ENCODE peak calls at places on chromosomes 11 and 22, in ten cellular contexts. C is tibial nerve; Y is A172; S is stimulated activated CD4-positive, alpha-beta T cell treated with anti-CD3 and anti-CD28 coated beads, Interleukin-12 subunit alpha, Interleukin-12 subunit beta, amount 100 ng/mL, for 4 hours; P is activated CD8-positive, alpha-beta memory T cell treated with anti-CD3 and anti-CD28 coated beads for 24 hours; O is germinal center; F is CD4-positive, alpha-beta T cell; H is HCEC 1CT; X is cardiac fibroblast; V is kidney tubule cell. T is an unnamed sample.

GRCh38 chr22:39664485-39665200 is 94.1 kb downstream of the CACNA1I start:
- DNase-seq in V (no peak), X (no peak), O (peak; percentile 42), C (no peak), P (peak; percentile 65), H (no peak), F (peak; percentile 28), Y (no peak), S (peak; percentile 34), T (peak; percentile 28)

GRCh38 chr11:2687223-2687530 is 12.6 kb downstream of the KCNQ1OT1 start:
- DNase-seq in V (no peak), H (no peak), X (no peak), P (no peak), S (no peak), O (no peak), C (no peak), Y (no peak), F (no peak), T (peak; percentile 9)

GRCh38 chr11:124892750-124893454 is 4.8 kb downstream of the ROBO4 start:
- DNase-seq in P (no peak), C (no peak), V (no peak), H (no peak), S (no peak), Y (no peak), O (no peak), X (no peak), F (no peak), T (no peak)

GRCh38 chr11:37973926-37974325 is 1375.9 kb upstream of the RAG2 start:
- DNase-seq in X (peak; percentile 61), Y (no peak), H (no peak), P (no peak), V (peak; percentile 88), F (no peak), S (no peak), O (no peak), C (no peak), T (no peak)

GRCh38 chr11:116101737-116102275 is 597.6 kb upstream of the CADM1 start:
- DNase-seq in P (no peak), H (no peak), X (no peak), F (no peak), C (no peak), S (no peak), Y (no peak), O (no peak), V (no peak), T (no peak)

GRCh38 chr11:98227266-98227665 is 793.5 kb upstream of the CNTN5 start:
- DNase-seq in C (no peak), Y (no peak), V (no peak), S (no peak), X (peak; percentile 55), P (no peak), H (no peak), F (no peak), O (no peak), T (no peak)

GRCh38 chr11:34050536-34050935 is 995 bp upstream of the CAPRIN1 start:
- DNase-seq in V (no peak), X (peak; percentile 91), Y (no peak), S (no peak), H (no peak), C (no peak), F (no peak), P (no peak), O (no peak), T (no peak)

GRCh38 chr11:32893947-32894827 is 1.6 kb downstream of the QSER1 start:
- DNase-seq in H (peak; percentile 84), S (no peak), C (no peak), F (peak; percentile 39), V (peak; percentile 88), Y (peak; percentile 93), P (no peak), X (peak; percentile 89), O (peak; percentile 43), T (peak; percentile 55)

T was measured in body of pancreas.